ENCODE peak calls at places on chromosome 3, in four cellular contexts. K is pancreas, I is endothelial cell, M is left lung. P is an unnamed sample.
A peak's percentile ranks its signal among the peaks of the same experiment; 100 is the strongest.

GRCh38 chr3:87333393-87333892 is 57.1 kb upstream of the POU1F1 start:
- DNase-seq in I (no peak), K (no peak), M (no peak), P (no peak)

GRCh38 chr3:10321630-10322354 is 880 bp upstream of the SEC13 start:
- DNase-seq in K (no peak), M (no peak), I (no peak), P (no peak)

GRCh38 chr3:46549408-46549904 is 16.6 kb downstream of the LRRC2 start:
- DNase-seq in M (no peak), I (no peak), K (no peak), P (no peak)

GRCh38 chr3:31009881-31010280 is 115.4 kb upstream of the GADL1 start:
- DNase-seq in M (no peak), I (no peak), K (no peak), P (no peak)

GRCh38 chr3:54982807-54983206 is 54.9 kb upstream of the LRTM1 start:
- DNase-seq in M (no peak), I (no peak), K (no peak), P (no peak)

GRCh38 chr3:184359610-184360009 is 1.8 kb downstream of the CLCN2 start:
- DNase-seq in M (peak; percentile 53), I (no peak), K (peak; percentile 59), P (no peak)

GRCh38 chr3:50885491-50885890 is 210.8 kb downstream of the DOCK3 start:
- DNase-seq in I (no peak), K (no peak), M (no peak), P (no peak)

GRCh38 chr3:47578691-47579632 is at the start of gene CSPG5:
- DNase-seq in I (peak; percentile 35), K (peak; percentile 77), M (peak; percentile 86), P (peak; percentile 63)

GRCh38 chr3:159824341-159824740 is 164.3 kb upstream of the IL12A start:
- DNase-seq in M (no peak), K (no peak), I (no peak), P (no peak)

GRCh38 chr3:169146112-169146665 is 517.3 kb downstream of the MECOM start:
- DNase-seq in M (peak; percentile 83), I (peak; percentile 77), K (peak; percentile 82), P (peak; percentile 53)

GRCh38 chr3:129112308-129113052 is 9.1 kb downstream of the RAB43 start:
- DNase-seq in M (no peak), K (peak; percentile 5), I (no peak), P (no peak)

GRCh38 chr3:114439279-114439678 is 145.5 kb downstream of the TIGIT start:
- DNase-seq in K (no peak), I (no peak), M (no peak), P (no peak)

GRCh38 chr3:151197981-151198767 is 4.8 kb downstream of the GPR171 start:
- DNase-seq in K (no peak), M (no peak), I (no peak), P (no peak)

GRCh38 chr3:66692108-66692750 is 191.4 kb upstream of the LRIG1 start:
- DNase-seq in M (no peak), I (no peak), K (no peak), P (no peak)

GRCh38 chr3:43776101-43776500 is 85.4 kb downstream of the ABHD5 start:
- DNase-seq in I (no peak), M (no peak), K (no peak), P (no peak)

GRCh38 chr3:125055165-125055912 is 458 bp downstream of the HEG1 start:
- DNase-seq in I (no peak), M (no peak), K (peak; percentile 75), P (peak; percentile 65)

GRCh38 chr3:57135964-57136363 is 29.2 kb downstream of the IL17RD start:
- DNase-seq in I (no peak), M (no peak), K (no peak), P (no peak)

GRCh38 chr3:113660901-113661300 is 35.5 kb downstream of the USF3 start:
- DNase-seq in K (no peak), M (no peak), I (no peak), P (no peak)

GRCh38 chr3:165817160-165817709 is 20.0 kb downstream of the BCHE start:
- DNase-seq in K (no peak), I (no peak), M (no peak), P (no peak)

GRCh38 chr3:56324473-56324872 is 143.8 kb downstream of the ERC2 start:
- DNase-seq in I (no peak), K (no peak), M (no peak), P (no peak)

GRCh38 chr3:150495149-150495548 is 51.1 kb downstream of the SERP1 start:
- DNase-seq in I (no peak), M (no peak), K (no peak), P (no peak)

GRCh38 chr3:74787008-74787407 is 172.5 kb upstream of the CNTN3 start:
- DNase-seq in K (no peak), M (no peak), I (peak; percentile 15), P (no peak)

GRCh38 chr3:150248116-150248864 is 159.8 kb upstream of the TSC22D2 start:
- DNase-seq in I (no peak), M (no peak), K (no peak), P (no peak)

GRCh38 chr3:128473737-128474136 is 7.0 kb upstream of the DNAJB8 start:
- DNase-seq in I (no peak), K (no peak), M (no peak), P (no peak)

GRCh38 chr3:50532062-50532705 is 28.8 kb upstream of the CACNA2D2 start:
- DNase-seq in I (no peak), M (no peak), K (no peak), P (no peak)

GRCh38 chr3:129623447-129624118 is 17.1 kb upstream of the PLXND1 start:
- DNase-seq in M (peak; percentile 84), K (peak; percentile 71), I (peak; percentile 88), P (no peak)

GRCh38 chr3:69324362-69325025 is 61.4 kb downstream of the FRMD4B start:
- DNase-seq in K (no peak), M (no peak), I (peak; percentile 17), P (no peak)

DNA sequence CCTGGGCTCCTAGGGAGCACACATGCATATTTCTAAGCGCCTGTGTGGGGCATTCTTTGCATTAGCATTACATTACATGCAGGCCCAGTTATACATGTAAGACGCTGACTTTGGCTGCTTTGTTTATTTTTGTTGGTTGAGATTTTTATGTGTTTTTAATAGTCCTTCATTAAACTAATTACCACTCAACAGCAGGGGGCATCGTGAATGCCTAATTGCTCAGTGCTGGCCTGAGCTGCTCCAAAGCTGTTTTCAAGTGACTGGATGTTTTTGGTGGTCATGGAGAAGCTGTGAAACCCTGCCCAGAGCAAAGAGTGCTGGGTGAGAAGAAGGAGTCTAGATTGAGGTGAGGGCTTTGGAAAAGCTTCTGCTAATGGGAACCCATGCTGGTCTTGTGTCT is 41.5 kb downstream of the GPD1L start:
- DNase-seq in I (no peak), K (no peak), M (no peak), P (no peak)
- TF ChIP-seq CTCF in I (no peak), K (no peak), M (no peak), P (no peak)

GRCh38 chr3:36700537-36701248 is 63.7 kb downstream of the DCLK3 start:
- DNase-seq in K (no peak), I (peak; percentile 66), M (no peak), P (peak; percentile 76)
- TF ChIP-seq CTCF in K (peak; percentile 30), I (peak; percentile 58), M (peak; percentile 82), P (peak; percentile 67)

GRCh38 chr3:121496841-121497240 is 48.9 kb downstream of the POLQ start:
- DNase-seq in M (no peak), I (no peak), K (no peak), P (no peak)

GRCh38 chr3:121490161-121490560 is 55.6 kb downstream of the POLQ start:
- DNase-seq in I (no peak), K (no peak), M (no peak), P (no peak)

GRCh38 chr3:121491683-121492082 is 54.1 kb downstream of the POLQ start:
- DNase-seq in M (no peak), K (no peak), I (no peak), P (no peak)

GRCh38 chr3:121488628-121489027 is 57.2 kb downstream of the POLQ start:
- DNase-seq in I (no peak), K (no peak), M (no peak), P (no peak)

DNA sequence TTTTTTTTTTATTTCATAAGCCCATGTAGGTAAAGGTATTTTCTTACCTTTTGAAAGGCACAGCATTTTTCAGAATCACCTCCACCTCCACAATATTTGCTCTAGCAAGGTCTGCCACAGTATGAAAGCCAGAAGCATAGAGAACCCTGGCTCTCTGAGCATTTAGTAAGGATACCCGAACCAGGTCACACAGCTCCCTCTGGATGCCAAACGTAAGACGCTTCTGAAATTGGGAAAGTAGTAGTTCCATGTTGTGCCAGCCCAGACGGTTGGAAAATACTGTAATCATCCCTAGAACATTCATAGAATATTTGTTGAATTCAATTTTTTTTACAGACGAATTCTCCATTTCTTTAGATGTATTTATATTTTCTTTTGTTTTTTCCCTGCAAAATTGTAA is 52.4 kb downstream of the POLQ start:
- DNase-seq in M (no peak), K (no peak), I (no peak), P (no peak)
- TF ChIP-seq CTCF in M (no peak), K (no peak), I (no peak), P (no peak)

DNA sequence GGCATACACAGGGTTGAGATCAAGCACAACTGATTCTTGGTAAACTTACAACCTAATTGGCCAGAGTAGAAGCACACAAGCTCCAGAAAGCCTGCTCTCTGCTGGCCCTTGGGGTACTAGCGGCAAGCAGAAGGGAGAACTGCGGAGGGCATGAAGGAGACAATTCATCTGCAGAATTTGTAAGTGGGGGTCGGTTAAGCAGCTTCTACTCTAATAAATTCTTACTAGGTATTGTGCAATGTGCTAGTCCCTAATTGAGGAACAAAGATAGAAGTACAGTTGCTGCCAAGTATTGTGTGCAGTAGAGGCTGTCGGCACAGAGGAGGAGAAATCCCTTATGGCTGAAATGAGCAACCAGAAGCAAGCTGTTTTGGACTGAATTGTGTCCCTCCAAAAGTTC is 91.2 kb upstream of the VEPH1 start:
- DNase-seq in I (no peak), K (no peak), M (no peak), P (no peak)
- TF ChIP-seq CTCF in I (no peak), K (no peak), M (no peak), P (no peak)

GRCh38 chr3:161503271-161503670 is 6.7 kb downstream of the OTOL1 start:
- DNase-seq in I (no peak), M (peak; percentile 51), K (no peak), P (no peak)

GRCh38 chr3:161510510-161511260 is 14.1 kb downstream of the OTOL1 start:
- DNase-seq in I (no peak), K (no peak), M (no peak), P (peak; percentile 15)

DNA sequence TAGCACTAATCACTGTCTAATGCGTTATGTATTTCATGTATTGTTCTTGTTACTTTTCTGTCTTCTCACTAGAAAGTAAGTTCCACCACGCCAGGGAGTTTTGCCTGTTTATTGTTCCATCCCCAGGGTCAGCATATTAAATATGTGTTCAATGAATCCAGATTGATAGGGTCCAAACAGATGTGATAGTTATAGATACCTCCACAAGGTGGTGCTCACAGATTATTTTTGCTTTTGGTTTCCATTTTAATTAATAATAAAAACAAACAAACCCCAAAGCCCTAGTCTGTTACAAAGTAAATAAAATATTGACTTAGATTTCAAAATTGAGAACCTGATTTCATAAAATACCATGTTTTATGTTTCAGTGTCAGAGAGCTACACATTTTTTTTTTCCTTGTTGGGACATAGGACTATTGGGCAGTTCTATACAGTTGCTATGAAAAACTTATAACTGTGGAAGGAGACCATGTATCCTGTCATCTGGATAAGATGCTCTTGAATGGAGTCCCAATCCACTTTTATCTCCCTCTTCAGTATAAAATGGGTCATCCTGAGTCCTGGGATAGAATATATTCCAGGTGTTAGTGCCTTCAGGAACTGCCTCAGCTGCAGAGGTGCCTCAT is 12.4 kb downstream of the OTOL1 start:
- DNase-seq in M (no peak), K (no peak), I (no peak), P (no peak)
- TF ChIP-seq CTCF in M (peak; percentile 35), K (no peak), I (peak; percentile 58), P (peak; percentile 46)